ENCODE peak calls at places on chromosomes 5 and 9, in six cellular contexts. One of them, this sample, is unnamed.

GRCh38 chr5:82931110-82931509 is 146.1 kb downstream of the TMEM167A start:
- DNase-seq in left lung: no peak
- DNase-seq in cardiac muscle cell: no peak
- DNase-seq in CD4-positive, alpha-beta T cell: no peak
- DNase-seq in H9: no peak
- DNase-seq in lung: no peak
- DNase-seq in this sample: no peak

GRCh38 chr5:78518365-78519197 is 130.0 kb downstream of the LHFPL2 start:
- DNase-seq in left lung: peak
- DNase-seq in cardiac muscle cell: peak
- DNase-seq in CD4-positive, alpha-beta T cell: no peak
- DNase-seq in H9: no peak
- DNase-seq in lung: peak
- DNase-seq in this sample: no peak

GRCh38 chr9:132609829-132610228 is 27.4 kb downstream of the BARHL1 start:
- DNase-seq in left lung: no peak
- DNase-seq in cardiac muscle cell: no peak
- DNase-seq in CD4-positive, alpha-beta T cell: no peak
- DNase-seq in H9: no peak
- DNase-seq in lung: no peak
- DNase-seq in this sample: no peak

GRCh38 chr9:99134893-99135341 is 30.0 kb downstream of the TGFBR1 start:
- DNase-seq in left lung: no peak
- DNase-seq in cardiac muscle cell: no peak
- DNase-seq in CD4-positive, alpha-beta T cell: no peak
- DNase-seq in H9: no peak
- DNase-seq in lung: no peak
- DNase-seq in this sample: no peak

GRCh38 chr9:2420488-2421056 is 201.0 kb upstream of the VLDLR start:
- DNase-seq in left lung: no peak
- DNase-seq in cardiac muscle cell: no peak
- DNase-seq in CD4-positive, alpha-beta T cell: no peak
- DNase-seq in H9: no peak
- DNase-seq in lung: no peak
- DNase-seq in this sample: no peak

GRCh38 chr5:168114444-168115017 is 176.9 kb upstream of the WWC1 start:
- DNase-seq in left lung: peak
- DNase-seq in cardiac muscle cell: peak
- DNase-seq in CD4-positive, alpha-beta T cell: peak
- DNase-seq in H9: peak
- DNase-seq in lung: peak
- DNase-seq in this sample: peak

GRCh38 chr9:121267689-121268597 is at the start of gene GSN:
- DNase-seq in left lung: peak
- DNase-seq in cardiac muscle cell: peak
- DNase-seq in CD4-positive, alpha-beta T cell: peak
- DNase-seq in H9: peak
- DNase-seq in lung: peak
- DNase-seq in this sample: peak

GRCh38 chr5:134435525-134435924 is 23.8 kb upstream of the CDKN2AIPNL start:
- DNase-seq in left lung: no peak
- DNase-seq in cardiac muscle cell: no peak
- DNase-seq in CD4-positive, alpha-beta T cell: no peak
- DNase-seq in H9: no peak
- DNase-seq in lung: no peak
- DNase-seq in this sample: no peak

GRCh38 chr9:125559894-125560293 is 147.1 kb downstream of the MAPKAP1 start:
- DNase-seq in left lung: no peak
- DNase-seq in cardiac muscle cell: no peak
- DNase-seq in CD4-positive, alpha-beta T cell: no peak
- DNase-seq in H9: no peak
- DNase-seq in lung: no peak
- DNase-seq in this sample: no peak

GRCh38 chr5:57094753-57095683 is 78.8 kb upstream of the GPBP1 start:
- DNase-seq in left lung: no peak
- DNase-seq in cardiac muscle cell: no peak
- DNase-seq in CD4-positive, alpha-beta T cell: no peak
- DNase-seq in H9: peak
- DNase-seq in lung: no peak
- DNase-seq in this sample: peak

GRCh38 chr5:138458353-138458752 is 6.9 kb upstream of the EGR1 start:
- DNase-seq in left lung: no peak
- DNase-seq in cardiac muscle cell: peak
- DNase-seq in CD4-positive, alpha-beta T cell: no peak
- DNase-seq in H9: no peak
- DNase-seq in lung: no peak
- DNase-seq in this sample: no peak

GRCh38 chr5:41875121-41875520 is 4.9 kb upstream of the OXCT1 start:
- DNase-seq in left lung: no peak
- DNase-seq in cardiac muscle cell: no peak
- DNase-seq in CD4-positive, alpha-beta T cell: no peak
- DNase-seq in H9: no peak
- DNase-seq in lung: no peak
- DNase-seq in this sample: no peak

GRCh38 chr5:12883395-12883794 is 979.1 kb upstream of the CTNND2 start:
- DNase-seq in left lung: no peak
- DNase-seq in cardiac muscle cell: no peak
- DNase-seq in CD4-positive, alpha-beta T cell: no peak
- DNase-seq in H9: no peak
- DNase-seq in lung: no peak
- DNase-seq in this sample: no peak

GRCh38 chr5:19608434-19608833 is 379.6 kb downstream of the CDH18 start:
- DNase-seq in left lung: no peak
- DNase-seq in cardiac muscle cell: no peak
- DNase-seq in CD4-positive, alpha-beta T cell: no peak
- DNase-seq in H9: no peak
- DNase-seq in lung: no peak
- DNase-seq in this sample: no peak

GRCh38 chr9:69249337-69249736 is 75.3 kb downstream of the TJP2 start:
- DNase-seq in left lung: no peak
- DNase-seq in cardiac muscle cell: no peak
- DNase-seq in CD4-positive, alpha-beta T cell: no peak
- DNase-seq in H9: no peak
- DNase-seq in lung: no peak
- DNase-seq in this sample: no peak

GRCh38 chr9:82535432-82535998 is 527.4 kb downstream of the RASEF start:
- DNase-seq in left lung: no peak
- DNase-seq in cardiac muscle cell: no peak
- DNase-seq in CD4-positive, alpha-beta T cell: no peak
- DNase-seq in H9: no peak
- DNase-seq in lung: no peak
- DNase-seq in this sample: no peak

GRCh38 chr5:141906517-141906916 is 17.2 kb upstream of the DELE1 start:
- DNase-seq in left lung: no peak
- DNase-seq in cardiac muscle cell: no peak
- DNase-seq in CD4-positive, alpha-beta T cell: no peak
- DNase-seq in H9: no peak
- DNase-seq in lung: no peak
- DNase-seq in this sample: no peak

GRCh38 chr9:92717201-92718085 is 47.2 kb downstream of the BICD2 start:
- DNase-seq in left lung: no peak
- DNase-seq in cardiac muscle cell: no peak
- DNase-seq in CD4-positive, alpha-beta T cell: no peak
- DNase-seq in H9: no peak
- DNase-seq in lung: no peak
- DNase-seq in this sample: no peak

GRCh38 chr9:93422987-93423386 is 28.5 kb upstream of the FAM120A start:
- DNase-seq in left lung: no peak
- DNase-seq in cardiac muscle cell: no peak
- DNase-seq in CD4-positive, alpha-beta T cell: no peak
- DNase-seq in H9: no peak
- DNase-seq in lung: no peak
- DNase-seq in this sample: no peak

GRCh38 chr5:117201016-117201415 is 626.4 kb upstream of the SEMA6A start:
- DNase-seq in left lung: no peak
- DNase-seq in cardiac muscle cell: no peak
- DNase-seq in CD4-positive, alpha-beta T cell: no peak
- DNase-seq in H9: no peak
- DNase-seq in lung: no peak
- DNase-seq in this sample: no peak

GRCh38 chr9:88025411-88026132 is 51.2 kb upstream of the CDK20 start:
- DNase-seq in left lung: no peak
- DNase-seq in cardiac muscle cell: no peak
- DNase-seq in CD4-positive, alpha-beta T cell: no peak
- DNase-seq in H9: peak
- DNase-seq in lung: no peak
- DNase-seq in this sample: no peak

GRCh38 chr5:95963650-95964410 is 2.2 kb upstream of the ELL2 start:
- DNase-seq in left lung: no peak
- DNase-seq in cardiac muscle cell: no peak
- DNase-seq in CD4-positive, alpha-beta T cell: no peak
- DNase-seq in H9: no peak
- DNase-seq in lung: no peak
- DNase-seq in this sample: no peak

GRCh38 chr5:115450741-115451140 is 93.8 kb downstream of the FEM1C start:
- DNase-seq in left lung: no peak
- DNase-seq in cardiac muscle cell: no peak
- DNase-seq in CD4-positive, alpha-beta T cell: no peak
- DNase-seq in H9: no peak
- DNase-seq in lung: no peak
- DNase-seq in this sample: no peak

GRCh38 chr5:51380603-51381207 is 2.5 kb upstream of the ISL1 start:
- DNase-seq in left lung: no peak
- DNase-seq in cardiac muscle cell: peak
- DNase-seq in CD4-positive, alpha-beta T cell: no peak
- DNase-seq in H9: no peak
- DNase-seq in lung: no peak
- DNase-seq in this sample: no peak

GRCh38 chr5:15285901-15286583 is 213.9 kb upstream of the FBXL7 start:
- DNase-seq in left lung: peak
- DNase-seq in cardiac muscle cell: no peak
- DNase-seq in CD4-positive, alpha-beta T cell: no peak
- DNase-seq in H9: no peak
- DNase-seq in lung: peak
- DNase-seq in this sample: no peak

DNA sequence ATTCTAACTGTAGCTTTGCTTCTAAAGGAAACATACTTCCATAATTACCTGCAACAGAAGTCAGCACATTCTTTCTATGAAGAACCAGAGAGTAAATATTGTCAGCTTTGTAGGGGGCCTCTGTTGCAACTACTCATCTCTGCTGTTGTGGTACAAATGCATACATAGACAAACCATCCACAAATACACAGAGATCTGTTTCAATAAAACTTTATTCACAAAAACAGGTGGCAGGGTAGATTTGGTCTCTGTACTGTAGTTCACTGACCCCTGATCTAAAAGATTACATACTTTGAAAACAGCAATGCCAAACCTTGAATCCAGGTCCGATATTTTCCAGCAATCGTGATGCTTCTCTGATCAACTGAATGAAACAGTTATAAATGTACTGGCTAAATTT is 44.9 kb upstream of the RETREG1 start:
- DNase-seq in left lung: no peak
- DNase-seq in cardiac muscle cell: no peak
- DNase-seq in CD4-positive, alpha-beta T cell: no peak
- DNase-seq in H9: no peak
- DNase-seq in lung: no peak
- DNase-seq in this sample: no peak
- H3K27ac ChIP-seq in left lung: no peak
- H3K27ac ChIP-seq in cardiac muscle cell: no peak
- H3K27ac ChIP-seq in CD4-positive, alpha-beta T cell: no peak
- H3K27ac ChIP-seq in H9: no peak
- H3K27ac ChIP-seq in lung: no peak
- H3K27ac ChIP-seq in this sample: no peak

DNA sequence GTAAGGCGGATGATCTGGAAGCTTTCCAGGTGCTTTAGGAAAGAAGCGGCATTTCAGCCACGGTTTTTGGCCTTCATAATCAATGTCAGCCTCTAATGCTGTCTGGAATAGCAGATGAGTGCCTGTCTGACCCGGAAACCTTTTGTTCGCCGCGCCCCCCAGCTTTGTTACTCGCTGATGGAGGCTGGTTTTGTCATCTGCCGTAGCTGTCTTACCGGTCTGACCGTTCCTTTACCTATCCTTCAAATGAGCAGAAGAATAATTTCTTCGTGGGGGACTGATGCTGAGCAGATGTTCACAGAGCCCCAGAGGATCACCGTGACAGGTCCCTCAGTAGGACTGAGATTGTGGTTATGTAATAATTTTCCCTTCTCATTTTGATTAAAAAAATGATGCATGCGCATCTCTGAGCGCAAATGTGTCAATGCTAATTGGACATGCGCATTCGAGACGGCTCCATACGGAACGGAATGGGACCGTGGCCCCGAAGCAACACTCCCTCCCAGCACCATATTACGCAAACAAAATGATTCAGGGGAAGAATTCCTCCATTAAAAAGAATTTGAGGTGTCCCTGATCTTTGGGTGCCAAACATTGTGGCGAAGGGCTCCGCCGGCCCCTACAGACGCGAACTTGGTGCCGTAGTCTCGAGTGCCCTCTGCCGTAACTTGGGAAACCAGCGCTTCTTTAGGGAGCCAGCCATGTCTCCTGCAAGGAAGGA is 27.6 kb downstream of the TLX3 start:
- DNase-seq in left lung: peak
- DNase-seq in cardiac muscle cell: peak
- DNase-seq in CD4-positive, alpha-beta T cell: no peak
- DNase-seq in H9: no peak
- DNase-seq in lung: no peak
- DNase-seq in this sample: peak
- TF ChIP-seq CTCF in left lung: peak
- TF ChIP-seq CTCF in cardiac muscle cell: peak
- TF ChIP-seq CTCF in CD4-positive, alpha-beta T cell: no peak
- TF ChIP-seq CTCF in H9: peak
- TF ChIP-seq CTCF in lung: peak
- TF ChIP-seq CTCF in this sample: peak

GRCh38 chr5:65821966-65822365 is 100.0 kb downstream of the NLN start:
- DNase-seq in left lung: no peak
- DNase-seq in cardiac muscle cell: no peak
- DNase-seq in CD4-positive, alpha-beta T cell: no peak
- DNase-seq in H9: no peak
- DNase-seq in lung: no peak
- DNase-seq in this sample: no peak

GRCh38 chr5:65825388-65826328 is 100.7 kb upstream of the ERBIN start:
- DNase-seq in left lung: no peak
- DNase-seq in cardiac muscle cell: no peak
- DNase-seq in CD4-positive, alpha-beta T cell: no peak
- DNase-seq in H9: no peak
- DNase-seq in lung: no peak
- DNase-seq in this sample: no peak

GRCh38 chr5:65823820-65824445 is 101.9 kb downstream of the NLN start:
- DNase-seq in left lung: no peak
- DNase-seq in cardiac muscle cell: no peak
- DNase-seq in CD4-positive, alpha-beta T cell: no peak
- DNase-seq in H9: no peak
- DNase-seq in lung: no peak
- DNase-seq in this sample: no peak

GRCh38 chr5:65822696-65823095 is 100.7 kb downstream of the NLN start:
- DNase-seq in left lung: no peak
- DNase-seq in cardiac muscle cell: no peak
- DNase-seq in CD4-positive, alpha-beta T cell: no peak
- DNase-seq in H9: no peak
- DNase-seq in lung: no peak
- DNase-seq in this sample: no peak

GRCh38 chr5:65823174-65823573 is 101.2 kb downstream of the NLN start:
- DNase-seq in left lung: no peak
- DNase-seq in cardiac muscle cell: no peak
- DNase-seq in CD4-positive, alpha-beta T cell: no peak
- DNase-seq in H9: no peak
- DNase-seq in lung: no peak
- DNase-seq in this sample: no peak
- H3K27ac ChIP-seq in left lung: no peak
- H3K27ac ChIP-seq in cardiac muscle cell: no peak
- H3K27ac ChIP-seq in CD4-positive, alpha-beta T cell: no peak
- H3K27ac ChIP-seq in H9: no peak
- H3K27ac ChIP-seq in lung: no peak
- H3K27ac ChIP-seq in this sample: no peak

GRCh38 chr9:882416-882931 is 41.0 kb downstream of the DMRT1 start:
- DNase-seq in left lung: no peak
- DNase-seq in cardiac muscle cell: no peak
- DNase-seq in CD4-positive, alpha-beta T cell: no peak
- DNase-seq in H9: no peak
- DNase-seq in lung: no peak
- DNase-seq in this sample: no peak
- TF ChIP-seq CTCF in left lung: no peak
- TF ChIP-seq CTCF in cardiac muscle cell: no peak
- TF ChIP-seq CTCF in CD4-positive, alpha-beta T cell: no peak
- TF ChIP-seq CTCF in H9: peak
- TF ChIP-seq CTCF in lung: no peak
- TF ChIP-seq CTCF in this sample: peak